ENCODE peak calls at places on chromosomes 12 and 14, in nine cellular contexts. One of them, this sample, is unnamed.

GRCh38 chr12:128531153-128531552 is 264.2 kb downstream of the TMEM132C start:
- DNase-seq in HuH-7.5: no peak
- DNase-seq in WTC11: no peak
- DNase-seq in mesothelial cell of epicardium: no peak
- DNase-seq in NCI-H1105 treated with DMSO at 0.1 percent for 48 hours: no peak
- DNase-seq in A172: no peak
- DNase-seq in nephron progenitor cell: no peak
- DNase-seq in thoracic aorta: no peak
- DNase-seq in activated gamma-delta T cell treated with Interleukin-2 at 50 U/mL for 16 hours: no peak
- DNase-seq in this sample: no peak

GRCh38 chr12:113700943-113701342 is 229.3 kb upstream of the LHX5 start:
- DNase-seq in HuH-7.5: no peak
- DNase-seq in mesothelial cell of epicardium: no peak
- DNase-seq in WTC11: peak
- DNase-seq in NCI-H1105 treated with DMSO at 0.1 percent for 48 hours: no peak
- DNase-seq in thoracic aorta: no peak
- DNase-seq in nephron progenitor cell: no peak
- DNase-seq in A172: peak
- DNase-seq in activated gamma-delta T cell treated with Interleukin-2 at 50 U/mL for 16 hours: no peak
- DNase-seq in this sample: no peak

GRCh38 chr14:70097576-70098256 is 91.0 kb downstream of the SLC8A3 start:
- DNase-seq in nephron progenitor cell: peak
- DNase-seq in mesothelial cell of epicardium: no peak
- DNase-seq in NCI-H1105 treated with DMSO at 0.1 percent for 48 hours: peak
- DNase-seq in HuH-7.5: no peak
- DNase-seq in thoracic aorta: no peak
- DNase-seq in A172: no peak
- DNase-seq in activated gamma-delta T cell treated with Interleukin-2 at 50 U/mL for 16 hours: no peak
- DNase-seq in WTC11: no peak
- DNase-seq in this sample: no peak

GRCh38 chr14:104563742-104564615 is 15.6 kb upstream of the C14orf180 start:
- DNase-seq in thoracic aorta: no peak
- DNase-seq in mesothelial cell of epicardium: peak
- DNase-seq in HuH-7.5: peak
- DNase-seq in A172: peak
- DNase-seq in activated gamma-delta T cell treated with Interleukin-2 at 50 U/mL for 16 hours: peak
- DNase-seq in WTC11: peak
- DNase-seq in nephron progenitor cell: peak
- DNase-seq in NCI-H1105 treated with DMSO at 0.1 percent for 48 hours: peak
- DNase-seq in this sample: peak

GRCh38 chr12:25014961-25015360 is 66.1 kb upstream of the BCAT1 start:
- DNase-seq in nephron progenitor cell: no peak
- DNase-seq in NCI-H1105 treated with DMSO at 0.1 percent for 48 hours: no peak
- DNase-seq in HuH-7.5: no peak
- DNase-seq in thoracic aorta: no peak
- DNase-seq in mesothelial cell of epicardium: no peak
- DNase-seq in WTC11: no peak
- DNase-seq in activated gamma-delta T cell treated with Interleukin-2 at 50 U/mL for 16 hours: no peak
- DNase-seq in A172: no peak
- DNase-seq in this sample: no peak

GRCh38 chr12:24743891-24744793 is 204.8 kb downstream of the BCAT1 start:
- DNase-seq in thoracic aorta: no peak
- DNase-seq in WTC11: no peak
- DNase-seq in nephron progenitor cell: no peak
- DNase-seq in mesothelial cell of epicardium: no peak
- DNase-seq in A172: no peak
- DNase-seq in NCI-H1105 treated with DMSO at 0.1 percent for 48 hours: no peak
- DNase-seq in activated gamma-delta T cell treated with Interleukin-2 at 50 U/mL for 16 hours: no peak
- DNase-seq in HuH-7.5: no peak
- DNase-seq in this sample: no peak

GRCh38 chr14:32336702-32337101 is 7.6 kb downstream of the AKAP6 start:
- DNase-seq in nephron progenitor cell: no peak
- DNase-seq in NCI-H1105 treated with DMSO at 0.1 percent for 48 hours: no peak
- DNase-seq in WTC11: no peak
- DNase-seq in mesothelial cell of epicardium: no peak
- DNase-seq in HuH-7.5: no peak
- DNase-seq in thoracic aorta: no peak
- DNase-seq in A172: no peak
- DNase-seq in activated gamma-delta T cell treated with Interleukin-2 at 50 U/mL for 16 hours: no peak
- DNase-seq in this sample: no peak

GRCh38 chr14:55160989-55161388 is 30.4 kb downstream of the DLGAP5 start:
- DNase-seq in nephron progenitor cell: no peak
- DNase-seq in NCI-H1105 treated with DMSO at 0.1 percent for 48 hours: peak
- DNase-seq in thoracic aorta: no peak
- DNase-seq in mesothelial cell of epicardium: no peak
- DNase-seq in A172: peak
- DNase-seq in HuH-7.5: no peak
- DNase-seq in activated gamma-delta T cell treated with Interleukin-2 at 50 U/mL for 16 hours: no peak
- DNase-seq in WTC11: no peak
- DNase-seq in this sample: peak

GRCh38 chr12:43883311-43883710 is 47.4 kb downstream of the TMEM117 start:
- DNase-seq in A172: no peak
- DNase-seq in nephron progenitor cell: no peak
- DNase-seq in thoracic aorta: no peak
- DNase-seq in WTC11: no peak
- DNase-seq in NCI-H1105 treated with DMSO at 0.1 percent for 48 hours: no peak
- DNase-seq in mesothelial cell of epicardium: no peak
- DNase-seq in activated gamma-delta T cell treated with Interleukin-2 at 50 U/mL for 16 hours: no peak
- DNase-seq in HuH-7.5: no peak
- DNase-seq in this sample: no peak

GRCh38 chr14:26056232-26056631 is 541.6 kb downstream of the NOVA1 start:
- DNase-seq in NCI-H1105 treated with DMSO at 0.1 percent for 48 hours: no peak
- DNase-seq in mesothelial cell of epicardium: no peak
- DNase-seq in thoracic aorta: no peak
- DNase-seq in A172: no peak
- DNase-seq in WTC11: no peak
- DNase-seq in activated gamma-delta T cell treated with Interleukin-2 at 50 U/mL for 16 hours: no peak
- DNase-seq in nephron progenitor cell: no peak
- DNase-seq in HuH-7.5: no peak
- DNase-seq in this sample: no peak

GRCh38 chr12:110684322-110684836 is 4.5 kb downstream of the HVCN1 start:
- DNase-seq in NCI-H1105 treated with DMSO at 0.1 percent for 48 hours: no peak
- DNase-seq in A172: no peak
- DNase-seq in HuH-7.5: no peak
- DNase-seq in mesothelial cell of epicardium: no peak
- DNase-seq in activated gamma-delta T cell treated with Interleukin-2 at 50 U/mL for 16 hours: no peak
- DNase-seq in nephron progenitor cell: no peak
- DNase-seq in WTC11: no peak
- DNase-seq in thoracic aorta: no peak
- DNase-seq in this sample: no peak

GRCh38 chr12:132282950-132283771 is 46.2 kb downstream of the GALNT9 start:
- DNase-seq in activated gamma-delta T cell treated with Interleukin-2 at 50 U/mL for 16 hours: peak
- DNase-seq in thoracic aorta: no peak
- DNase-seq in WTC11: peak
- DNase-seq in mesothelial cell of epicardium: no peak
- DNase-seq in HuH-7.5: no peak
- DNase-seq in A172: peak
- DNase-seq in nephron progenitor cell: peak
- DNase-seq in NCI-H1105 treated with DMSO at 0.1 percent for 48 hours: no peak
- DNase-seq in this sample: no peak

GRCh38 chr14:76761849-76762616 is 765 bp downstream of the VASH1 start:
- DNase-seq in mesothelial cell of epicardium: no peak
- DNase-seq in nephron progenitor cell: peak
- DNase-seq in HuH-7.5: no peak
- DNase-seq in WTC11: no peak
- DNase-seq in thoracic aorta: no peak
- DNase-seq in activated gamma-delta T cell treated with Interleukin-2 at 50 U/mL for 16 hours: no peak
- DNase-seq in A172: no peak
- DNase-seq in NCI-H1105 treated with DMSO at 0.1 percent for 48 hours: peak
- DNase-seq in this sample: no peak

GRCh38 chr12:129704232-129704830 is 199.5 kb downstream of the TMEM132D start:
- DNase-seq in nephron progenitor cell: no peak
- DNase-seq in A172: no peak
- DNase-seq in thoracic aorta: no peak
- DNase-seq in WTC11: no peak
- DNase-seq in activated gamma-delta T cell treated with Interleukin-2 at 50 U/mL for 16 hours: no peak
- DNase-seq in NCI-H1105 treated with DMSO at 0.1 percent for 48 hours: no peak
- DNase-seq in mesothelial cell of epicardium: no peak
- DNase-seq in HuH-7.5: no peak
- DNase-seq in this sample: no peak

GRCh38 chr14:92986254-92987147 is 63.6 kb downstream of the CHGA start:
- DNase-seq in HuH-7.5: peak
- DNase-seq in A172: peak
- DNase-seq in NCI-H1105 treated with DMSO at 0.1 percent for 48 hours: no peak
- DNase-seq in mesothelial cell of epicardium: no peak
- DNase-seq in thoracic aorta: peak
- DNase-seq in nephron progenitor cell: no peak
- DNase-seq in WTC11: no peak
- DNase-seq in activated gamma-delta T cell treated with Interleukin-2 at 50 U/mL for 16 hours: no peak
- DNase-seq in this sample: peak

GRCh38 chr12:51818567-51819300 is 29.8 kb downstream of the FIGNL2 start:
- DNase-seq in NCI-H1105 treated with DMSO at 0.1 percent for 48 hours: no peak
- DNase-seq in HuH-7.5: no peak
- DNase-seq in mesothelial cell of epicardium: no peak
- DNase-seq in WTC11: no peak
- DNase-seq in activated gamma-delta T cell treated with Interleukin-2 at 50 U/mL for 16 hours: no peak
- DNase-seq in thoracic aorta: no peak
- DNase-seq in nephron progenitor cell: no peak
- DNase-seq in A172: peak
- DNase-seq in this sample: no peak

GRCh38 chr14:22231022-22231421 is 358.0 kb downstream of the DAD1 start:
- DNase-seq in A172: no peak
- DNase-seq in HuH-7.5: no peak
- DNase-seq in mesothelial cell of epicardium: no peak
- DNase-seq in nephron progenitor cell: no peak
- DNase-seq in activated gamma-delta T cell treated with Interleukin-2 at 50 U/mL for 16 hours: peak
- DNase-seq in thoracic aorta: no peak
- DNase-seq in NCI-H1105 treated with DMSO at 0.1 percent for 48 hours: no peak
- DNase-seq in WTC11: no peak
- DNase-seq in this sample: no peak

GRCh38 chr14:101451166-101451565 is 110.1 kb upstream of the DIO3 start:
- DNase-seq in WTC11: no peak
- DNase-seq in activated gamma-delta T cell treated with Interleukin-2 at 50 U/mL for 16 hours: no peak
- DNase-seq in thoracic aorta: no peak
- DNase-seq in HuH-7.5: no peak
- DNase-seq in mesothelial cell of epicardium: no peak
- DNase-seq in A172: no peak
- DNase-seq in nephron progenitor cell: no peak
- DNase-seq in NCI-H1105 treated with DMSO at 0.1 percent for 48 hours: no peak
- DNase-seq in this sample: no peak

GRCh38 chr12:114729731-114730130 is 45.8 kb upstream of the TBX3 start:
- DNase-seq in A172: peak
- DNase-seq in NCI-H1105 treated with DMSO at 0.1 percent for 48 hours: no peak
- DNase-seq in thoracic aorta: no peak
- DNase-seq in activated gamma-delta T cell treated with Interleukin-2 at 50 U/mL for 16 hours: no peak
- DNase-seq in HuH-7.5: no peak
- DNase-seq in mesothelial cell of epicardium: no peak
- DNase-seq in WTC11: no peak
- DNase-seq in nephron progenitor cell: no peak
- DNase-seq in this sample: no peak

GRCh38 chr12:95836630-95837239 is 22.0 kb upstream of the SNRPF start:
- DNase-seq in mesothelial cell of epicardium: no peak
- DNase-seq in WTC11: no peak
- DNase-seq in activated gamma-delta T cell treated with Interleukin-2 at 50 U/mL for 16 hours: no peak
- DNase-seq in A172: no peak
- DNase-seq in thoracic aorta: no peak
- DNase-seq in NCI-H1105 treated with DMSO at 0.1 percent for 48 hours: peak
- DNase-seq in nephron progenitor cell: no peak
- DNase-seq in HuH-7.5: no peak
- DNase-seq in this sample: no peak

GRCh38 chr12:115060477-115061168 is 376.6 kb upstream of the TBX3 start:
- DNase-seq in thoracic aorta: no peak
- DNase-seq in nephron progenitor cell: no peak
- DNase-seq in A172: no peak
- DNase-seq in NCI-H1105 treated with DMSO at 0.1 percent for 48 hours: no peak
- DNase-seq in activated gamma-delta T cell treated with Interleukin-2 at 50 U/mL for 16 hours: no peak
- DNase-seq in WTC11: no peak
- DNase-seq in mesothelial cell of epicardium: no peak
- DNase-seq in HuH-7.5: no peak
- DNase-seq in this sample: no peak

GRCh38 chr12:95200128-95200973 is 16.9 kb downstream of the FGD6 start:
- DNase-seq in A172: no peak
- DNase-seq in HuH-7.5: no peak
- DNase-seq in NCI-H1105 treated with DMSO at 0.1 percent for 48 hours: no peak
- DNase-seq in nephron progenitor cell: no peak
- DNase-seq in WTC11: no peak
- DNase-seq in thoracic aorta: no peak
- DNase-seq in mesothelial cell of epicardium: no peak
- DNase-seq in activated gamma-delta T cell treated with Interleukin-2 at 50 U/mL for 16 hours: no peak
- DNase-seq in this sample: no peak

GRCh38 chr12:131087302-131087818 is 133.7 kb downstream of the ADGRD1 start:
- DNase-seq in mesothelial cell of epicardium: peak
- DNase-seq in A172: no peak
- DNase-seq in HuH-7.5: no peak
- DNase-seq in activated gamma-delta T cell treated with Interleukin-2 at 50 U/mL for 16 hours: no peak
- DNase-seq in thoracic aorta: no peak
- DNase-seq in NCI-H1105 treated with DMSO at 0.1 percent for 48 hours: no peak
- DNase-seq in WTC11: peak
- DNase-seq in nephron progenitor cell: no peak
- DNase-seq in this sample: no peak

GRCh38 chr14:105483300-105484068 is 3.2 kb upstream of the CRIP1 start:
- DNase-seq in HuH-7.5: no peak
- DNase-seq in thoracic aorta: no peak
- DNase-seq in mesothelial cell of epicardium: no peak
- DNase-seq in NCI-H1105 treated with DMSO at 0.1 percent for 48 hours: no peak
- DNase-seq in nephron progenitor cell: no peak
- DNase-seq in activated gamma-delta T cell treated with Interleukin-2 at 50 U/mL for 16 hours: no peak
- DNase-seq in A172: no peak
- DNase-seq in WTC11: no peak
- DNase-seq in this sample: no peak

GRCh38 chr12:97960741-97961608 is 498.4 kb downstream of the RMST start:
- DNase-seq in HuH-7.5: peak
- DNase-seq in mesothelial cell of epicardium: no peak
- DNase-seq in NCI-H1105 treated with DMSO at 0.1 percent for 48 hours: peak
- DNase-seq in thoracic aorta: no peak
- DNase-seq in WTC11: peak
- DNase-seq in activated gamma-delta T cell treated with Interleukin-2 at 50 U/mL for 16 hours: no peak
- DNase-seq in A172: peak
- DNase-seq in nephron progenitor cell: peak
- DNase-seq in this sample: peak

GRCh38 chr14:63510538-63510937 is 32.6 kb downstream of the PPP2R5E start:
- DNase-seq in mesothelial cell of epicardium: no peak
- DNase-seq in NCI-H1105 treated with DMSO at 0.1 percent for 48 hours: no peak
- DNase-seq in activated gamma-delta T cell treated with Interleukin-2 at 50 U/mL for 16 hours: no peak
- DNase-seq in thoracic aorta: no peak
- DNase-seq in A172: no peak
- DNase-seq in HuH-7.5: no peak
- DNase-seq in WTC11: no peak
- DNase-seq in nephron progenitor cell: no peak
- DNase-seq in this sample: no peak

GRCh38 chr12:113601656-113602263 is 130.1 kb upstream of the LHX5 start:
- DNase-seq in NCI-H1105 treated with DMSO at 0.1 percent for 48 hours: no peak
- DNase-seq in HuH-7.5: peak
- DNase-seq in activated gamma-delta T cell treated with Interleukin-2 at 50 U/mL for 16 hours: no peak
- DNase-seq in WTC11: peak
- DNase-seq in thoracic aorta: no peak
- DNase-seq in A172: no peak
- DNase-seq in nephron progenitor cell: peak
- DNase-seq in mesothelial cell of epicardium: no peak
- DNase-seq in this sample: peak

This sample was measured in HTR-8/SVneo.